ENCODE peak calls at places on chromosomes 13 and 19, in seven cellular contexts. One of them, this sample, is unnamed.

GRCh38 chr19:839146-839872 is 1.5 kb upstream of the PRTN3 start:
- DNase-seq in H54: no peak
- DNase-seq in esophagus muscularis mucosa: no peak
- DNase-seq in erythroblast: no peak
- DNase-seq in A549: no peak
- DNase-seq in ovary: no peak
- DNase-seq in tibial nerve: no peak
- DNase-seq in this sample: no peak

GRCh38 chr13:108322206-108322824 is 52.8 kb downstream of the TNFSF13B start:
- DNase-seq in ovary: no peak
- DNase-seq in A549: peak
- DNase-seq in tibial nerve: no peak
- DNase-seq in H54: peak
- DNase-seq in erythroblast: peak
- DNase-seq in esophagus muscularis mucosa: no peak
- DNase-seq in this sample: no peak

GRCh38 chr19:29679598-29680210 is 14.4 kb downstream of the PLEKHF1 start:
- DNase-seq in erythroblast: no peak
- DNase-seq in H54: no peak
- DNase-seq in esophagus muscularis mucosa: no peak
- DNase-seq in tibial nerve: no peak
- DNase-seq in A549: no peak
- DNase-seq in ovary: no peak
- DNase-seq in this sample: peak

GRCh38 chr13:46893820-46894533 is 2.9 kb downstream of the HTR2A start:
- DNase-seq in esophagus muscularis mucosa: no peak
- DNase-seq in erythroblast: peak
- DNase-seq in tibial nerve: peak
- DNase-seq in ovary: peak
- DNase-seq in A549: peak
- DNase-seq in H54: peak
- DNase-seq in this sample: peak

GRCh38 chr19:11227201-11227886 is 12.1 kb upstream of the ANGPTL8 start:
- DNase-seq in tibial nerve: no peak
- DNase-seq in H54: no peak
- DNase-seq in esophagus muscularis mucosa: no peak
- DNase-seq in erythroblast: no peak
- DNase-seq in ovary: no peak
- DNase-seq in A549: peak
- DNase-seq in this sample: no peak

GRCh38 chr13:75995966-75996365 is 359.8 kb downstream of the LMO7 start:
- DNase-seq in ovary: no peak
- DNase-seq in A549: no peak
- DNase-seq in H54: no peak
- DNase-seq in erythroblast: no peak
- DNase-seq in esophagus muscularis mucosa: no peak
- DNase-seq in tibial nerve: no peak
- DNase-seq in this sample: no peak

GRCh38 chr19:5676105-5676671 is 4.1 kb downstream of the MICOS13 start:
- DNase-seq in H54: no peak
- DNase-seq in tibial nerve: no peak
- DNase-seq in A549: no peak
- DNase-seq in erythroblast: no peak
- DNase-seq in ovary: no peak
- DNase-seq in esophagus muscularis mucosa: no peak
- DNase-seq in this sample: no peak

GRCh38 chr13:29165840-29166239 is 345.7 kb downstream of the MTUS2 start:
- DNase-seq in erythroblast: no peak
- DNase-seq in A549: no peak
- DNase-seq in tibial nerve: no peak
- DNase-seq in ovary: no peak
- DNase-seq in esophagus muscularis mucosa: no peak
- DNase-seq in H54: no peak
- DNase-seq in this sample: no peak

GRCh38 chr13:112117955-112118302 is 51.0 kb downstream of the SOX1 start:
- DNase-seq in erythroblast: no peak
- DNase-seq in H54: no peak
- DNase-seq in A549: no peak
- DNase-seq in tibial nerve: no peak
- DNase-seq in esophagus muscularis mucosa: no peak
- DNase-seq in ovary: no peak
- DNase-seq in this sample: peak

GRCh38 chr13:39321578-39321977 is 281.4 kb downstream of the LHFPL6 start:
- DNase-seq in esophagus muscularis mucosa: no peak
- DNase-seq in H54: no peak
- DNase-seq in ovary: peak
- DNase-seq in A549: no peak
- DNase-seq in tibial nerve: peak
- DNase-seq in erythroblast: no peak
- DNase-seq in this sample: no peak

GRCh38 chr13:39326471-39326870 is 276.5 kb downstream of the LHFPL6 start:
- DNase-seq in H54: no peak
- DNase-seq in esophagus muscularis mucosa: no peak
- DNase-seq in erythroblast: no peak
- DNase-seq in A549: no peak
- DNase-seq in ovary: no peak
- DNase-seq in tibial nerve: peak
- DNase-seq in this sample: no peak

GRCh38 chr13:39322836-39323585 is 280.0 kb downstream of the LHFPL6 start:
- DNase-seq in ovary: no peak
- DNase-seq in A549: no peak
- DNase-seq in H54: no peak
- DNase-seq in tibial nerve: no peak
- DNase-seq in erythroblast: no peak
- DNase-seq in esophagus muscularis mucosa: no peak
- DNase-seq in this sample: no peak

GRCh38 chr13:39327080-39327479 is 275.9 kb downstream of the LHFPL6 start:
- DNase-seq in tibial nerve: no peak
- DNase-seq in erythroblast: no peak
- DNase-seq in esophagus muscularis mucosa: no peak
- DNase-seq in ovary: no peak
- DNase-seq in H54: no peak
- DNase-seq in A549: no peak
- DNase-seq in this sample: no peak

GRCh38 chr13:39324806-39325311 is 278.1 kb downstream of the LHFPL6 start:
- DNase-seq in tibial nerve: no peak
- DNase-seq in H54: no peak
- DNase-seq in erythroblast: peak
- DNase-seq in esophagus muscularis mucosa: no peak
- DNase-seq in ovary: no peak
- DNase-seq in A549: no peak
- DNase-seq in this sample: no peak
- TF ChIP-seq POLR2A in tibial nerve: no peak
- TF ChIP-seq POLR2A in H54: no peak
- TF ChIP-seq POLR2A in erythroblast: no peak
- TF ChIP-seq POLR2A in esophagus muscularis mucosa: no peak
- TF ChIP-seq POLR2A in ovary: no peak
- TF ChIP-seq POLR2A in A549: no peak
- TF ChIP-seq POLR2A in this sample: no peak

DNA sequence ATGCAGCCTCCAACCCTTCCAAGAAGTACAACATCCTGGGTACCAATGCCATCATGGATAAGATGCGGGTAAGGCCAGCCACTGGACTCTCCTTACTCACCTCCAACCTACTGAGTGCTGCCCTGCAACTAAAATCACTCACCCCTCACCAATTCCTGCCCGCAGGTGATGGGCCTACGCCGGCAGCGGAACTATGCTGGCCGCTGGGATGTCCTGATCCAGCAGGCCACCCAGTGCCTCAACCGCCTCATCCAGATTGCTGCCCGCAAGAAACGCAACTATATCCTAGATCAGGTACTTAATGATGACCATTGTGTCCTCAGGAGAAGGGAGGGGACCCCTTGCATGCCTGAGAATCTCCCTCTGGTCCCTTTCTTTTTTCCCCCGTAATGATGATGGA is 15.6 kb upstream of the CCDC97 start:
- DNase-seq in H54: no peak
- DNase-seq in ovary: no peak
- DNase-seq in esophagus muscularis mucosa: no peak
- DNase-seq in tibial nerve: no peak
- DNase-seq in erythroblast: no peak
- DNase-seq in A549: no peak
- DNase-seq in this sample: no peak
- TF ChIP-seq POLR2A in H54: no peak
- TF ChIP-seq POLR2A in ovary: no peak
- TF ChIP-seq POLR2A in esophagus muscularis mucosa: no peak
- TF ChIP-seq POLR2A in tibial nerve: no peak
- TF ChIP-seq POLR2A in erythroblast: no peak
- TF ChIP-seq POLR2A in A549: no peak
- TF ChIP-seq POLR2A in this sample: no peak

GRCh38 chr13:99392806-99393135 is 85.6 kb upstream of the GPR183 start:
- DNase-seq in esophagus muscularis mucosa: no peak
- DNase-seq in A549: no peak
- DNase-seq in H54: no peak
- DNase-seq in tibial nerve: no peak
- DNase-seq in ovary: no peak
- DNase-seq in erythroblast: no peak
- DNase-seq in this sample: no peak
- TF ChIP-seq POLR2A in esophagus muscularis mucosa: no peak
- TF ChIP-seq POLR2A in A549: no peak
- TF ChIP-seq POLR2A in H54: no peak
- TF ChIP-seq POLR2A in tibial nerve: no peak
- TF ChIP-seq POLR2A in ovary: no peak
- TF ChIP-seq POLR2A in erythroblast: no peak
- TF ChIP-seq POLR2A in this sample: no peak

DNA sequence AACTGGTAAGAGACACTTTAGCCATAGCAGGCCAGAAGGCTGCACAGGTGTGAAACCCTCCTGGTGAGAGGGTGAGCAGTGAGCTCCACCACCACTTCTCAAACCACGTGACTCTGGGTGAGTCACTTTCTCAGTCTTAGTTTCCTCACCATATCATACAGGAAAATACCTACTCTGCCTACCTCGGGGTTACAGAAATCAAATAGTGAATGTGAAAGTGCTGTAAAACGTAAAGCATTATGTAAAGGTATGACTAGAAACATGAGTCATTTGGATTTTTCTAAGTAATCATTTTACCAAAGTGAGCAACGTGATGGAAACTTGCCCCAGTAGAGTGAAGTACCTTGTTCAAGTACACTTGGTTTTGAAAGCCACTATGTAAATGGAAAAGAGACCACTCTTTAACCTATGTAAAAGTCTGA is 40.4 kb downstream of the USP12 start:
- DNase-seq in erythroblast: no peak
- DNase-seq in A549: peak
- DNase-seq in ovary: no peak
- DNase-seq in H54: no peak
- DNase-seq in tibial nerve: no peak
- DNase-seq in esophagus muscularis mucosa: no peak
- DNase-seq in this sample: no peak
- TF ChIP-seq POLR2A in erythroblast: no peak
- TF ChIP-seq POLR2A in A549: no peak
- TF ChIP-seq POLR2A in ovary: no peak
- TF ChIP-seq POLR2A in H54: no peak
- TF ChIP-seq POLR2A in tibial nerve: no peak
- TF ChIP-seq POLR2A in esophagus muscularis mucosa: no peak
- TF ChIP-seq POLR2A in this sample: no peak

This sample was measured in spleen.